ENCODE peak calls at places on chromosomes 13 and 19, in six cellular contexts. K is aorta, C is AG09319, U is amniotic epithelial cell, F is fibroblast of lung, Q is GM04503. O is an unnamed sample.

GRCh38 chr19:42234364-42234763 is 8.0 kb downstream of the GSK3A start:
- DNase-seq in K (no peak), U (no peak), C (no peak), F (no peak), Q (no peak), O (no peak)

GRCh38 chr19:33740811-33741396 is 55.8 kb upstream of the KCTD15 start:
- DNase-seq in Q (no peak), C (no peak), F (peak; percentile 27), K (no peak), U (peak; percentile 14), O (peak; percentile 9)

GRCh38 chr13:33285420-33286124 is at the start of gene STARD13:
- DNase-seq in K (peak; percentile 95), F (peak; percentile 98), U (peak; percentile 94), C (peak; percentile 96), Q (peak; percentile 95), O (peak; percentile 98)

GRCh38 chr13:20939662-20940061 is 37.1 kb upstream of the XPO4 start:
- DNase-seq in C (no peak), F (no peak), U (no peak), Q (no peak), K (no peak), O (no peak)

GRCh38 chr13:112133489-112134149 is 66.7 kb downstream of the SOX1 start:
- DNase-seq in F (no peak), K (no peak), C (no peak), Q (no peak), U (no peak), O (no peak)

GRCh38 chr13:112229445-112229844 is 146.7 kb upstream of the SPACA7 start:
- DNase-seq in Q (no peak), C (no peak), K (peak; percentile 59), U (no peak), F (no peak), O (no peak)

GRCh38 chr19:43300206-43300605 is 30.9 kb upstream of the PSG9 start:
- DNase-seq in Q (no peak), C (no peak), U (no peak), K (no peak), F (no peak), O (no peak)

GRCh38 chr19:55519461-55520311 is 17.2 kb downstream of the SBK2 start:
- DNase-seq in F (peak; percentile 89), C (peak; percentile 19), U (peak; percentile 94), Q (peak; percentile 70), K (no peak), O (peak; percentile 72)

GRCh38 chr19:36573948-36574726 is 1.0 kb upstream of the ZNF529 start:
- DNase-seq in K (no peak), C (no peak), F (peak; percentile 58), Q (peak; percentile 25), U (peak; percentile 38), O (peak; percentile 21)

GRCh38 chr19:35178701-35179100 is 24.2 kb downstream of the FXYD5 start:
- DNase-seq in C (no peak), F (no peak), K (no peak), Q (no peak), U (peak; percentile 78), O (peak; percentile 69)

GRCh38 chr13:93375491-93375890 is 148.9 kb downstream of the GPC6 start:
- DNase-seq in F (no peak), K (no peak), C (no peak), U (no peak), Q (no peak), O (no peak)

GRCh38 chr19:42412223-42412622 is 15.0 kb downstream of the LIPE start:
- DNase-seq in Q (no peak), C (no peak), K (no peak), U (no peak), F (no peak), O (no peak)

GRCh38 chr13:36211567-36211966 is 2.8 kb downstream of the SOHLH2 start:
- DNase-seq in C (no peak), U (no peak), F (no peak), Q (no peak), K (no peak), O (no peak)

GRCh38 chr19:40347476-40348124 is 597 bp downstream of the C19orf47 start:
- DNase-seq in C (no peak), U (no peak), F (no peak), K (no peak), Q (no peak), O (no peak)

GRCh38 chr19:4709440-4710280 is 14.0 kb downstream of the DPP9 start:
- DNase-seq in K (no peak), Q (no peak), C (no peak), U (no peak), F (peak; percentile 46), O (no peak)

GRCh38 chr13:106232680-106233079 is 302.8 kb downstream of the EFNB2 start:
- DNase-seq in F (no peak), K (no peak), U (no peak), Q (no peak), C (no peak), O (no peak)

GRCh38 chr19:50759886-50760285 is 10.4 kb upstream of the GPR32 start:
- DNase-seq in K (no peak), C (no peak), F (peak; percentile 2), U (peak; percentile 14), Q (no peak), O (peak; percentile 17)

GRCh38 chr13:80341771-80342271 is 895 bp upstream of the SPRY2 start:
- DNase-seq in K (no peak), Q (no peak), U (peak; percentile 86), C (no peak), F (peak; percentile 68), O (no peak)

GRCh38 chr19:44236384-44236783 is 23.3 kb upstream of the ZNF233 start:
- DNase-seq in K (no peak), C (no peak), Q (no peak), F (no peak), U (no peak), O (no peak)

GRCh38 chr13:66994498-66995365 is 235.4 kb downstream of the PCDH9 start:
- DNase-seq in C (no peak), Q (no peak), F (no peak), K (no peak), U (no peak), O (no peak)

GRCh38 chr19:6718741-6719539 is 1.5 kb downstream of the C3 start:
- DNase-seq in C (no peak), K (no peak), F (no peak), U (peak; percentile 75), Q (no peak), O (peak; percentile 5)

GRCh38 chr13:111937763-111938375 is 129.1 kb upstream of the SOX1 start:
- DNase-seq in K (no peak), U (no peak), Q (no peak), F (no peak), C (no peak), O (no peak)

GRCh38 chr19:14507704-14508246 is 10.4 kb downstream of the DNAJB1 start:
- DNase-seq in C (no peak), Q (peak; percentile 54), U (peak; percentile 42), K (no peak), F (peak; percentile 74), O (peak; percentile 66)

GRCh38 chr13:28488376-28489005 is 6.4 kb downstream of the FLT1 start:
- DNase-seq in U (no peak), C (no peak), K (no peak), F (no peak), Q (no peak), O (no peak)

GRCh38 chr13:91166714-91167511 is 180.6 kb upstream of the MIR17HG start:
- DNase-seq in C (no peak), U (no peak), F (no peak), K (no peak), Q (no peak), O (no peak)

GRCh38 chr19:52139291-52140076 is at the start of gene ZNF616:
- DNase-seq in U (peak; percentile 93), Q (peak; percentile 56), C (peak; percentile 82), F (peak; percentile 90), K (peak; percentile 99), O (peak; percentile 93)

GRCh38 chr13:37531054-37531453 is 67.5 kb downstream of the POSTN start:
- DNase-seq in U (peak; percentile 92), K (no peak), F (peak; percentile 97), C (peak; percentile 19), Q (peak; percentile 23), O (peak; percentile 53)

GRCh38 chr13:75357576-75358295 is 124.2 kb downstream of the TBC1D4 start:
- DNase-seq in F (peak; percentile 66), Q (no peak), K (no peak), U (peak; percentile 69), C (no peak), O (peak; percentile 50)

GRCh38 chr13:91185294-91185863 is 162.1 kb upstream of the MIR17HG start:
- DNase-seq in K (no peak), U (peak; percentile 33), F (peak; percentile 23), C (no peak), Q (no peak), O (no peak)

GRCh38 chr19:43438291-43439162 is 23.8 kb downstream of the TEX101 start:
- DNase-seq in F (peak; percentile 53), U (peak; percentile 10), C (peak; percentile 95), Q (peak; percentile 90), K (no peak), O (peak; percentile 99)

GRCh38 chr13:30334663-30335386 is 27.5 kb upstream of the KATNAL1 start:
- DNase-seq in Q (no peak), C (no peak), K (no peak), F (no peak), U (no peak), O (no peak)

GRCh38 chr13:65594255-65594654 is 1635.9 kb downstream of the PCDH9 start:
- DNase-seq in C (no peak), U (peak; percentile 90), Q (peak; percentile 50), F (peak; percentile 93), K (no peak), O (peak; percentile 75)